ENCODE peak calls at places on chromosomes 5 and 9, in six cellular contexts. R, B, J, I, H and S are unnamed samples.

GRCh38 chr9:35664531-35665470 is at the start of gene ARHGEF39:
- DNase-seq in R (peak), B (peak), J (peak), I (peak), H (peak), S (peak)

GRCh38 chr5:166535641-166536040 is 1755.8 kb upstream of the WWC1 start:
- DNase-seq in R (no peak), B (no peak), J (no peak), I (no peak), H (no peak), S (no peak)

GRCh38 chr5:75054110-75054930 is 2.0 kb upstream of the GCNT4 start:
- DNase-seq in R (peak), B (peak), J (no peak), I (no peak), H (peak), S (peak)

GRCh38 chr9:130713286-130713975 is 19.9 kb downstream of the EXOSC2 start:
- DNase-seq in R (peak), B (peak), J (peak), I (peak), H (peak), S (no peak)

GRCh38 chr5:33409435-33410146 is 31.2 kb upstream of the TARS1 start:
- DNase-seq in R (peak), B (no peak), J (no peak), I (no peak), H (no peak), S (no peak)

GRCh38 chr5:177509361-177509951 is at the start of gene DOK3:
- DNase-seq in R (no peak), B (peak), J (peak), I (no peak), H (peak), S (no peak)

GRCh38 chr5:76604838-76605237 is 18.4 kb downstream of the F2RL2 start:
- DNase-seq in R (peak), B (no peak), J (no peak), I (peak), H (no peak), S (no peak)

GRCh38 chr9:93121316-93122241 is 12.5 kb downstream of the NINJ1 start:
- DNase-seq in R (no peak), B (no peak), J (no peak), I (no peak), H (peak), S (no peak)

GRCh38 chr5:112616812-112617547 is 120.7 kb upstream of the APC start:
- DNase-seq in R (no peak), B (no peak), J (no peak), I (no peak), H (no peak), S (no peak)

GRCh38 chr5:11912-12311 is 80.1 kb upstream of the PLEKHG4B start:
- DNase-seq in R (no peak), B (no peak), J (no peak), I (peak), H (peak), S (no peak)

GRCh38 chr9:36728651-36729520 is 156.2 kb downstream of the MELK start:
- DNase-seq in R (peak), B (peak), J (peak), I (peak), H (peak), S (peak)

GRCh38 chr9:124810513-124811355 is 33.8 kb downstream of the OLFML2A start:
- DNase-seq in R (peak), B (peak), J (no peak), I (peak), H (peak), S (peak)

GRCh38 chr9:17402309-17402708 is 176.6 kb upstream of the SH3GL2 start:
- DNase-seq in R (peak), B (peak), J (no peak), I (peak), H (no peak), S (peak)

GRCh38 chr5:6448622-6449464 is at the start of gene UBE2QL1:
- DNase-seq in R (no peak), B (peak), J (no peak), I (peak), H (peak), S (no peak)

GRCh38 chr5:13745508-13745907 is 199.0 kb downstream of the DNAH5 start:
- DNase-seq in R (peak), B (peak), J (no peak), I (peak), H (no peak), S (no peak)

GRCh38 chr5:150217041-150217440 is 27.2 kb downstream of the SLC6A7 start:
- DNase-seq in R (no peak), B (no peak), J (no peak), I (no peak), H (no peak), S (no peak)

GRCh38 chr9:12814877-12815237 is 40.0 kb downstream of the LURAP1L start:
- DNase-seq in R (no peak), B (no peak), J (no peak), I (no peak), H (no peak), S (no peak)

GRCh38 chr9:18834740-18835361 is 198.2 kb downstream of the SAXO1 start:
- DNase-seq in R (no peak), B (no peak), J (no peak), I (no peak), H (no peak), S (no peak)

GRCh38 chr5:41151562-41151961 is 61.8 kb downstream of the C6 start:
- DNase-seq in R (no peak), B (no peak), J (no peak), I (no peak), H (no peak), S (no peak)

GRCh38 chr5:35365756-35366155 is 135.5 kb upstream of the PRLR start:
- DNase-seq in R (no peak), B (no peak), J (no peak), I (no peak), H (no peak), S (no peak)

GRCh38 chr5:163585206-163585605 is 79.8 kb downstream of the MAT2B start:
- DNase-seq in R (peak), B (no peak), J (no peak), I (peak), H (no peak), S (no peak)

GRCh38 chr9:106420511-106420944 is 442.4 kb upstream of the ZNF462 start:
- DNase-seq in R (no peak), B (no peak), J (no peak), I (peak), H (no peak), S (no peak)

GRCh38 chr9:95379630-95380029 is 62.1 kb upstream of the FANCC start:
- DNase-seq in R (no peak), B (no peak), J (peak), I (no peak), H (no peak), S (no peak)

GRCh38 chr5:132830436-132831094 is at the start of gene SHROOM1:
- DNase-seq in R (peak), B (peak), J (peak), I (peak), H (peak), S (no peak)

GRCh38 chr9:113632776-113633590 is 169.5 kb downstream of the RGS3 start:
- DNase-seq in R (peak), B (no peak), J (no peak), I (no peak), H (no peak), S (no peak)

GRCh38 chr9:129175825-129176633 is 2.0 kb downstream of the IER5L start:
- DNase-seq in R (peak), B (peak), J (peak), I (peak), H (peak), S (peak)

GRCh38 chr9:117400131-117400530 is 14.7 kb downstream of the ASTN2 start:
- DNase-seq in R (no peak), B (peak), J (no peak), I (no peak), H (no peak), S (no peak)

GRCh38 chr5:150485770-150486401 is 22.0 kb upstream of the NDST1 start:
- DNase-seq in R (peak), B (peak), J (peak), I (peak), H (peak), S (peak)

GRCh38 chr5:180618830-180619562 is 27.7 kb upstream of the SCGB3A1 start:
- DNase-seq in R (peak), B (peak), J (no peak), I (no peak), H (peak), S (peak)

GRCh38 chr9:129473523-129474244 is 147.2 kb downstream of the C9orf50 start:
- DNase-seq in R (peak), B (no peak), J (no peak), I (no peak), H (no peak), S (no peak)

GRCh38 chr5:102762095-102762534 is 7.0 kb downstream of the PAM start:
- DNase-seq in R (peak), B (no peak), J (no peak), I (peak), H (no peak), S (no peak)

GRCh38 chr5:3734621-3735020 is 139.0 kb downstream of the IRX1 start:
- DNase-seq in R (no peak), B (peak), J (no peak), I (no peak), H (no peak), S (no peak)

GRCh38 chr9:65432722-65433323 is 147.8 kb upstream of the FOXD4L5 start:
- DNase-seq in R (no peak), B (no peak), J (no peak), I (no peak), H (no peak), S (no peak)

GRCh38 chr9:3329361-3329760 is 196.4 kb downstream of the RFX3 start:
- DNase-seq in R (peak), B (no peak), J (no peak), I (peak), H (no peak), S (no peak)

GRCh38 chr5:14343376-14343775 is 200.2 kb downstream of the TRIO start:
- DNase-seq in R (no peak), B (no peak), J (no peak), I (no peak), H (no peak), S (no peak)

GRCh38 chr5:54703568-54704255 is 186.2 kb downstream of the SNX18 start:
- DNase-seq in R (no peak), B (no peak), J (no peak), I (no peak), H (no peak), S (no peak)

GRCh38 chr9:134433101-134433500 is 106.8 kb downstream of the RXRA start:
- DNase-seq in R (peak), B (no peak), J (no peak), I (peak), H (no peak), S (no peak)

GRCh38 chr5:87413116-87413645 is 451 bp upstream of the CCNH start:
- DNase-seq in R (no peak), B (peak), J (no peak), I (peak), H (no peak), S (no peak)
- H2AFZ ChIP-seq in R (peak), B (peak), J (peak), I (peak), H (peak), S (peak)

DNA sequence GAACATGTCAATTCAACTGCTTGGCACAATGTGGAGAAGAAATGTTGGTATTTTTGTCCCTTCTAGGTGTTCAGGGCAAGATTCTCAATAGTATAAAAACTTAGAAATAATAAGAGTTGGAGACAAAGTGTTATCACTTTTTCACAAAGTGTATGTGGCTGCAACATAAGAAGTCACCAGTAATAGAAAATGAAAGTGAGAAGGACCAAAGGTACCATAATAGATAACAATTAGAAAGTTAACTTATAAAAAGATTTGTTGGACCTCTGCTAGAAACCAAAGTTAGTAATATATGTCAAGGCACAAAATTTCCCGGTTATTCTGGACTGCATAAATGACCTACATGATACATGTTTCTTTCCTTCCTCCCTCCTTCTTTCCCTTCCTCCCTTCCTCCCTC is 1535.3 kb downstream of the EFNA5 start:
- DNase-seq in R (no peak), B (no peak), J (no peak), I (no peak), H (no peak), S (no peak)
- H2AFZ ChIP-seq in R (no peak), B (no peak), J (no peak), I (no peak), H (no peak), S (no peak)

GRCh38 chr5:32329395-32329834 is 16.7 kb upstream of the MTMR12 start:
- DNase-seq in R (peak), B (peak), J (peak), I (peak), H (peak), S (peak)

GRCh38 chr5:32323741-32324140 is 11.0 kb upstream of the MTMR12 start:
- DNase-seq in R (no peak), B (peak), J (no peak), I (no peak), H (peak), S (no peak)

GRCh38 chr5:32325067-32325466 is 12.3 kb upstream of the MTMR12 start:
- DNase-seq in R (peak), B (no peak), J (peak), I (no peak), H (no peak), S (no peak)

GRCh38 chr5:32325616-32326015 is 12.9 kb upstream of the MTMR12 start:
- DNase-seq in R (no peak), B (no peak), J (no peak), I (no peak), H (no peak), S (no peak)

GRCh38 chr5:32326216-32326772 is 13.6 kb upstream of the MTMR12 start:
- DNase-seq in R (peak), B (no peak), J (no peak), I (peak), H (no peak), S (no peak)
- H2AFZ ChIP-seq in R (no peak), B (no peak), J (no peak), I (no peak), H (no peak), S (no peak)

GRCh38 chr5:59785701-59786100 is 107.8 kb downstream of the PDE4D start:
- DNase-seq in R (no peak), B (no peak), J (no peak), I (no peak), H (no peak), S (no peak)
- H2AFZ ChIP-seq in R (no peak), B (no peak), J (no peak), I (no peak), H (no peak), S (no peak)

DNA sequence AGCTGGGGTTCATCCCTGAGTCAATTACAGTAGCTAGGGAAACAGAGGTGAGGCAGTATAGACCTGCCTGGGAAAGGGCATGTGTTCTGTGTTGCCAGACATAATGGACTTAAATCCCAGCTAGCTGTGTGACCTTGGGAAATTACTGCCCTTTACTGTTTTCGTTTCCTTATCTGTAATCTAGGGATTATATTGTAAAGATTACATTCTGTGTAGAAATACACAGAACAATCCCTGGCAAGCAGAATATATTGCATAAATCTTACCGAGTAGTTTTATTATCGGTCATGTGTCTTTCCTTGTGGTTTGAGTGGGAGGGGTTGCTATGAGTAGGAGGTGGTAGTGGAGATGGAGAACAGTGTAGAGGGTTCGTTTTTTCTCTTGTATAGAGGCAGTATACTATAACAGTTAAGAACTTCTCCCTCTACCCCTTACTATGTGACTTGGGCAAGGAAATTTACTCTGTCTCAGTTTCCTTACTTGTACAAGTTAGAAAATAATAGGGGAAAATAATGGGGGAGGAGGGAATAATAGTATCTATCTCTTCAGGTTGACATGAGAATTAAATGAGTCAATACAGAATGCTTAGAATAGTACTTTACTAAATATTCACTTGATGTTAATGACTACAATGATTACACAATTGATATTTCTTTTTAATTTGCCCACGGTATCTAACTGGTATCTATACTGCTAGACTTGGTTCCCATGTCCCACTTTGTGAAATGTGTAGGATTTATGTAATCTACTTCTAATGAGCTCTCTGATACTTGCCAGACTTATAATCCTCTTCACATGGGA is 7.1 kb upstream of the DMXL1 start:
- DNase-seq in R (peak), B (no peak), J (no peak), I (peak), H (no peak), S (no peak)
- H2AFZ ChIP-seq in R (no peak), B (no peak), J (peak), I (peak), H (no peak), S (no peak)

GRCh38 chr5:144177548-144177947 is 6.9 kb downstream of the KCTD16 start:
- DNase-seq in R (peak), B (no peak), J (no peak), I (no peak), H (no peak), S (no peak)
- H2AFZ ChIP-seq in R (no peak), B (no peak), J (no peak), I (no peak), H (no peak), S (no peak)